ENCODE peak calls at places on chromosomes 1 and 21, in ten cellular contexts. V is NCI-H1417; L is non-pigmented ciliary epithelial cell; Z is HT1080; S is stimulated activated naive CD8-positive, alpha-beta T cell treated with anti-CD3 and anti-CD28 coated beads, Interleukin-15, Interleukin-2, amounts not matched to agents 100 U/mL and 50 U/mL, for 24 hours; W is CD4-positive, alpha-beta memory T cell; T is heart right ventricle; P is activated T-helper 1 cell treated with anti-CD3 and anti-CD28 coated beads, Interleukin-2, amount 50 U/mL, for 16 hours; B is H9; X is HFFc6. U is an unnamed sample.

GRCh38 chr1:109467301-109467777 is 993 bp downstream of the SYPL2 start:
- DNase-seq in B (peak), T (no peak), P (no peak), X (no peak), W (no peak), Z (no peak), L (no peak), S (no peak), V (no peak), U (no peak)

GRCh38 chr1:155961937-155962336 is 16.4 kb downstream of the ARHGEF2 start:
- DNase-seq in Z (peak), S (no peak), B (peak), V (no peak), T (peak), X (peak), L (peak), W (no peak), P (no peak), U (no peak)

GRCh38 chr1:57036896-57037295 is 71.1 kb upstream of the C8B start:
- DNase-seq in V (no peak), L (no peak), P (no peak), Z (no peak), W (no peak), S (no peak), T (no peak), X (no peak), B (no peak), U (no peak)

GRCh38 chr1:111907321-111907720 is 82.1 kb downstream of the KCND3 start:
- DNase-seq in S (no peak), V (peak), W (no peak), L (no peak), P (no peak), B (no peak), T (no peak), Z (no peak), X (no peak), U (no peak)

GRCh38 chr1:84997667-84998600 is 1.0 kb upstream of the MCOLN2 start:
- DNase-seq in T (peak), W (no peak), P (no peak), S (peak), X (no peak), Z (no peak), L (no peak), B (peak), V (no peak), U (no peak)

GRCh38 chr1:29259802-29260441 is 23.6 kb downstream of the PTPRU start:
- DNase-seq in L (no peak), Z (no peak), V (no peak), S (peak), X (no peak), T (peak), B (peak), W (peak), P (no peak), U (no peak)

GRCh38 chr21:45982256-45982757 is 737 bp downstream of the COL6A1 start:
- DNase-seq in Z (no peak), P (no peak), X (no peak), W (no peak), L (no peak), T (peak), B (no peak), V (no peak), S (no peak), U (no peak)

GRCh38 chr1:66769512-66770229 is 17.4 kb downstream of the DYNLT5 start:
- DNase-seq in W (peak), T (no peak), L (no peak), P (no peak), B (no peak), V (peak), X (no peak), Z (peak), S (no peak), U (no peak)

GRCh38 chr1:235999259-235999925 is 65.5 kb downstream of the NID1 start:
- DNase-seq in X (peak), S (peak), L (peak), Z (peak), V (no peak), B (no peak), P (peak), T (no peak), W (peak), U (peak)

GRCh38 chr1:205518616-205519540 is 14.4 kb downstream of the CDK18 start:
- DNase-seq in B (no peak), Z (no peak), V (no peak), L (no peak), P (no peak), S (no peak), X (no peak), W (no peak), T (peak), U (no peak)

GRCh38 chr1:20992327-20993056 is 184.2 kb downstream of the EIF4G3 start:
- DNase-seq in W (no peak), S (no peak), L (no peak), Z (no peak), X (no peak), B (no peak), P (no peak), V (no peak), T (no peak), U (no peak)

U was measured in T follicular helper cell.